ENCODE peak calls at places on chromosomes 5 and 9, in ten cellular contexts. One of them, this sample, is unnamed.

GRCh38 chr9:93010056-93010455 is 48.4 kb upstream of the SUSD3 start:
- DNase-seq in Kasumi-1: no peak
- DNase-seq in activated CD4-positive, alpha-beta T cell treated with anti-CD3 and anti-CD28 coated beads for 36 hours: no peak
- DNase-seq in head of caudate nucleus: no peak
- DNase-seq in M059J: no peak
- DNase-seq in Karpas-422: no peak
- DNase-seq in HuH-7.5: no peak
- DNase-seq in left ventricle myocardium superior: no peak
- DNase-seq in GM10248: no peak
- DNase-seq in A172: no peak
- DNase-seq in this sample: no peak

GRCh38 chr9:130845901-130846381 is 10.9 kb downstream of the ABL1 start:
- DNase-seq in left ventricle myocardium superior: peak
- DNase-seq in Karpas-422: no peak
- DNase-seq in head of caudate nucleus: no peak
- DNase-seq in A172: peak
- DNase-seq in activated CD4-positive, alpha-beta T cell treated with anti-CD3 and anti-CD28 coated beads for 36 hours: no peak
- DNase-seq in HuH-7.5: no peak
- DNase-seq in Kasumi-1: no peak
- DNase-seq in M059J: peak
- DNase-seq in GM10248: no peak
- DNase-seq in this sample: no peak

GRCh38 chr5:154189819-154190651 is 498 bp upstream of the GALNT10 start:
- DNase-seq in M059J: peak
- DNase-seq in Kasumi-1: peak
- DNase-seq in head of caudate nucleus: peak
- DNase-seq in HuH-7.5: peak
- DNase-seq in left ventricle myocardium superior: peak
- DNase-seq in GM10248: peak
- DNase-seq in A172: peak
- DNase-seq in activated CD4-positive, alpha-beta T cell treated with anti-CD3 and anti-CD28 coated beads for 36 hours: peak
- DNase-seq in Karpas-422: peak
- DNase-seq in this sample: peak

GRCh38 chr9:130433168-130433946 is 11.4 kb upstream of the ASS1 start:
- DNase-seq in Kasumi-1: no peak
- DNase-seq in HuH-7.5: peak
- DNase-seq in head of caudate nucleus: no peak
- DNase-seq in M059J: no peak
- DNase-seq in Karpas-422: no peak
- DNase-seq in GM10248: no peak
- DNase-seq in A172: no peak
- DNase-seq in left ventricle myocardium superior: peak
- DNase-seq in activated CD4-positive, alpha-beta T cell treated with anti-CD3 and anti-CD28 coated beads for 36 hours: peak
- DNase-seq in this sample: no peak

GRCh38 chr9:122561446-122561845 is 8.5 kb downstream of the OR1N2 start:
- DNase-seq in Karpas-422: no peak
- DNase-seq in activated CD4-positive, alpha-beta T cell treated with anti-CD3 and anti-CD28 coated beads for 36 hours: no peak
- DNase-seq in head of caudate nucleus: no peak
- DNase-seq in left ventricle myocardium superior: no peak
- DNase-seq in GM10248: no peak
- DNase-seq in M059J: no peak
- DNase-seq in A172: no peak
- DNase-seq in HuH-7.5: no peak
- DNase-seq in Kasumi-1: no peak
- DNase-seq in this sample: no peak

GRCh38 chr5:77171141-77171910 is 39.2 kb upstream of the PDE8B start:
- DNase-seq in A172: no peak
- DNase-seq in M059J: no peak
- DNase-seq in activated CD4-positive, alpha-beta T cell treated with anti-CD3 and anti-CD28 coated beads for 36 hours: no peak
- DNase-seq in left ventricle myocardium superior: no peak
- DNase-seq in HuH-7.5: no peak
- DNase-seq in Kasumi-1: no peak
- DNase-seq in GM10248: no peak
- DNase-seq in head of caudate nucleus: no peak
- DNase-seq in Karpas-422: no peak
- DNase-seq in this sample: no peak

GRCh38 chr9:101458955-101459631 is 23.5 kb upstream of the ALDOB start:
- DNase-seq in M059J: peak
- DNase-seq in left ventricle myocardium superior: no peak
- DNase-seq in Karpas-422: peak
- DNase-seq in A172: peak
- DNase-seq in head of caudate nucleus: no peak
- DNase-seq in Kasumi-1: peak
- DNase-seq in GM10248: peak
- DNase-seq in activated CD4-positive, alpha-beta T cell treated with anti-CD3 and anti-CD28 coated beads for 36 hours: peak
- DNase-seq in HuH-7.5: peak
- DNase-seq in this sample: peak

GRCh38 chr5:77418162-77418561 is 74.0 kb downstream of the WDR41 start:
- DNase-seq in left ventricle myocardium superior: no peak
- DNase-seq in HuH-7.5: no peak
- DNase-seq in Kasumi-1: no peak
- DNase-seq in M059J: no peak
- DNase-seq in Karpas-422: no peak
- DNase-seq in activated CD4-positive, alpha-beta T cell treated with anti-CD3 and anti-CD28 coated beads for 36 hours: no peak
- DNase-seq in head of caudate nucleus: no peak
- DNase-seq in GM10248: no peak
- DNase-seq in A172: no peak
- DNase-seq in this sample: no peak

GRCh38 chr5:59749782-59750520 is 143.6 kb downstream of the PDE4D start:
- DNase-seq in A172: no peak
- DNase-seq in left ventricle myocardium superior: no peak
- DNase-seq in Karpas-422: no peak
- DNase-seq in HuH-7.5: no peak
- DNase-seq in GM10248: no peak
- DNase-seq in activated CD4-positive, alpha-beta T cell treated with anti-CD3 and anti-CD28 coated beads for 36 hours: no peak
- DNase-seq in head of caudate nucleus: no peak
- DNase-seq in Kasumi-1: no peak
- DNase-seq in M059J: peak
- DNase-seq in this sample: no peak

GRCh38 chr5:77065256-77065655 is 21.8 kb downstream of the ZBED3 start:
- DNase-seq in head of caudate nucleus: no peak
- DNase-seq in GM10248: no peak
- DNase-seq in Karpas-422: no peak
- DNase-seq in A172: no peak
- DNase-seq in M059J: no peak
- DNase-seq in left ventricle myocardium superior: no peak
- DNase-seq in HuH-7.5: no peak
- DNase-seq in activated CD4-positive, alpha-beta T cell treated with anti-CD3 and anti-CD28 coated beads for 36 hours: no peak
- DNase-seq in Kasumi-1: peak
- DNase-seq in this sample: no peak

GRCh38 chr5:140338336-140338735 is 8.1 kb downstream of the HBEGF start:
- DNase-seq in A172: no peak
- DNase-seq in HuH-7.5: no peak
- DNase-seq in left ventricle myocardium superior: no peak
- DNase-seq in Kasumi-1: no peak
- DNase-seq in Karpas-422: no peak
- DNase-seq in activated CD4-positive, alpha-beta T cell treated with anti-CD3 and anti-CD28 coated beads for 36 hours: no peak
- DNase-seq in M059J: peak
- DNase-seq in head of caudate nucleus: no peak
- DNase-seq in GM10248: no peak
- DNase-seq in this sample: no peak

GRCh38 chr9:7554699-7555098 is 244.9 kb downstream of the DMAC1 start:
- DNase-seq in GM10248: no peak
- DNase-seq in A172: no peak
- DNase-seq in Karpas-422: no peak
- DNase-seq in Kasumi-1: no peak
- DNase-seq in left ventricle myocardium superior: no peak
- DNase-seq in head of caudate nucleus: no peak
- DNase-seq in M059J: no peak
- DNase-seq in HuH-7.5: no peak
- DNase-seq in activated CD4-positive, alpha-beta T cell treated with anti-CD3 and anti-CD28 coated beads for 36 hours: no peak
- DNase-seq in this sample: no peak

GRCh38 chr9:136721339-136722092 is 9.1 kb downstream of the DIPK1B start:
- DNase-seq in left ventricle myocardium superior: peak
- DNase-seq in head of caudate nucleus: no peak
- DNase-seq in Karpas-422: peak
- DNase-seq in Kasumi-1: no peak
- DNase-seq in M059J: peak
- DNase-seq in A172: peak
- DNase-seq in HuH-7.5: peak
- DNase-seq in activated CD4-positive, alpha-beta T cell treated with anti-CD3 and anti-CD28 coated beads for 36 hours: peak
- DNase-seq in GM10248: no peak
- DNase-seq in this sample: no peak

GRCh38 chr9:38251036-38251335 is 141.5 kb upstream of the ALDH1B1 start:
- DNase-seq in head of caudate nucleus: no peak
- DNase-seq in activated CD4-positive, alpha-beta T cell treated with anti-CD3 and anti-CD28 coated beads for 36 hours: no peak
- DNase-seq in Karpas-422: no peak
- DNase-seq in HuH-7.5: no peak
- DNase-seq in GM10248: no peak
- DNase-seq in Kasumi-1: no peak
- DNase-seq in left ventricle myocardium superior: no peak
- DNase-seq in M059J: no peak
- DNase-seq in A172: no peak
- DNase-seq in this sample: no peak

GRCh38 chr5:68214472-68215207 is 916 bp upstream of the PIK3R1 start:
- DNase-seq in GM10248: peak
- DNase-seq in left ventricle myocardium superior: no peak
- DNase-seq in Karpas-422: no peak
- DNase-seq in activated CD4-positive, alpha-beta T cell treated with anti-CD3 and anti-CD28 coated beads for 36 hours: peak
- DNase-seq in Kasumi-1: peak
- DNase-seq in A172: peak
- DNase-seq in head of caudate nucleus: peak
- DNase-seq in M059J: no peak
- DNase-seq in HuH-7.5: no peak
- DNase-seq in this sample: peak

GRCh38 chr9:132042324-132042723 is 37.3 kb downstream of the MED27 start:
- DNase-seq in M059J: peak
- DNase-seq in Karpas-422: no peak
- DNase-seq in HuH-7.5: no peak
- DNase-seq in A172: peak
- DNase-seq in left ventricle myocardium superior: no peak
- DNase-seq in head of caudate nucleus: no peak
- DNase-seq in GM10248: no peak
- DNase-seq in activated CD4-positive, alpha-beta T cell treated with anti-CD3 and anti-CD28 coated beads for 36 hours: no peak
- DNase-seq in Kasumi-1: no peak
- DNase-seq in this sample: no peak

GRCh38 chr9:69181908-69182353 is 7.9 kb downstream of the TJP2 start:
- DNase-seq in GM10248: no peak
- DNase-seq in head of caudate nucleus: peak
- DNase-seq in Kasumi-1: peak
- DNase-seq in M059J: no peak
- DNase-seq in A172: no peak
- DNase-seq in Karpas-422: no peak
- DNase-seq in left ventricle myocardium superior: no peak
- DNase-seq in HuH-7.5: no peak
- DNase-seq in activated CD4-positive, alpha-beta T cell treated with anti-CD3 and anti-CD28 coated beads for 36 hours: no peak
- DNase-seq in this sample: peak

GRCh38 chr5:126525630-126526245 is 69.3 kb downstream of the ALDH7A1 start:
- DNase-seq in left ventricle myocardium superior: peak
- DNase-seq in M059J: peak
- DNase-seq in activated CD4-positive, alpha-beta T cell treated with anti-CD3 and anti-CD28 coated beads for 36 hours: no peak
- DNase-seq in Kasumi-1: no peak
- DNase-seq in head of caudate nucleus: peak
- DNase-seq in HuH-7.5: no peak
- DNase-seq in A172: no peak
- DNase-seq in GM10248: no peak
- DNase-seq in Karpas-422: no peak
- DNase-seq in this sample: no peak

GRCh38 chr9:76528056-76528455 is 69.1 kb downstream of the GCNT1 start:
- DNase-seq in left ventricle myocardium superior: no peak
- DNase-seq in Karpas-422: peak
- DNase-seq in HuH-7.5: no peak
- DNase-seq in Kasumi-1: no peak
- DNase-seq in M059J: no peak
- DNase-seq in head of caudate nucleus: no peak
- DNase-seq in A172: no peak
- DNase-seq in GM10248: no peak
- DNase-seq in activated CD4-positive, alpha-beta T cell treated with anti-CD3 and anti-CD28 coated beads for 36 hours: no peak
- DNase-seq in this sample: no peak

GRCh38 chr5:35129921-35130485 is 82.3 kb upstream of the AGXT2 start:
- DNase-seq in M059J: peak
- DNase-seq in GM10248: no peak
- DNase-seq in head of caudate nucleus: no peak
- DNase-seq in A172: peak
- DNase-seq in HuH-7.5: no peak
- DNase-seq in left ventricle myocardium superior: no peak
- DNase-seq in Karpas-422: no peak
- DNase-seq in Kasumi-1: no peak
- DNase-seq in activated CD4-positive, alpha-beta T cell treated with anti-CD3 and anti-CD28 coated beads for 36 hours: peak
- DNase-seq in this sample: no peak

GRCh38 chr5:16964821-16965220 is 28.7 kb upstream of the MYO10 start:
- DNase-seq in A172: peak
- DNase-seq in M059J: peak
- DNase-seq in Karpas-422: no peak
- DNase-seq in GM10248: no peak
- DNase-seq in left ventricle myocardium superior: no peak
- DNase-seq in Kasumi-1: no peak
- DNase-seq in HuH-7.5: no peak
- DNase-seq in head of caudate nucleus: no peak
- DNase-seq in activated CD4-positive, alpha-beta T cell treated with anti-CD3 and anti-CD28 coated beads for 36 hours: no peak
- DNase-seq in this sample: no peak

GRCh38 chr5:95856501-95856981 is 34.0 kb upstream of the GLRX start:
- DNase-seq in left ventricle myocardium superior: no peak
- DNase-seq in A172: no peak
- DNase-seq in M059J: no peak
- DNase-seq in Karpas-422: no peak
- DNase-seq in head of caudate nucleus: no peak
- DNase-seq in GM10248: no peak
- DNase-seq in activated CD4-positive, alpha-beta T cell treated with anti-CD3 and anti-CD28 coated beads for 36 hours: no peak
- DNase-seq in Kasumi-1: no peak
- DNase-seq in HuH-7.5: no peak
- DNase-seq in this sample: no peak

GRCh38 chr9:128920381-128921058 is at the start of gene PHYHD1:
- DNase-seq in Karpas-422: no peak
- DNase-seq in A172: peak
- DNase-seq in M059J: peak
- DNase-seq in left ventricle myocardium superior: peak
- DNase-seq in HuH-7.5: no peak
- DNase-seq in GM10248: no peak
- DNase-seq in head of caudate nucleus: peak
- DNase-seq in activated CD4-positive, alpha-beta T cell treated with anti-CD3 and anti-CD28 coated beads for 36 hours: no peak
- DNase-seq in Kasumi-1: no peak
- DNase-seq in this sample: peak

This sample was measured in NAMALWA.